ENCODE peak calls at places on chromosomes 1 and 21, in seven cellular contexts. P is spleen, H is body of pancreas, J is cardiac fibroblast, O is A549, Y is breast epithelium, W is lower leg skin. X is an unnamed sample.

GRCh38 chr1:218366322-218367052 is 21.4 kb downstream of the TGFB2 start:
- DNase-seq in H (no peak), W (no peak), P (no peak), Y (no peak), O (peak), J (no peak), X (no peak)

GRCh38 chr1:178541829-178542553 is 29.1 kb downstream of the TEX35 start:
- DNase-seq in P (peak), H (peak), O (peak), W (no peak), J (peak), Y (no peak), X (no peak)

GRCh38 chr1:28172690-28173150 is 3.8 kb downstream of the PTAFR start:
- DNase-seq in O (no peak), P (peak), J (peak), W (no peak), Y (no peak), H (peak), X (peak)

GRCh38 chr1:179545316-179545715 is 30.4 kb downstream of the NPHS2 start:
- DNase-seq in H (peak), P (no peak), J (peak), O (no peak), Y (no peak), W (no peak), X (no peak)

GRCh38 chr1:119790481-119791198 is 20.6 kb downstream of the REG4 start:
- DNase-seq in P (no peak), Y (no peak), J (no peak), W (no peak), H (no peak), O (no peak), X (no peak)

GRCh38 chr1:25030674-25031589 is 100.9 kb upstream of the RUNX3 start:
- DNase-seq in O (no peak), H (no peak), P (no peak), Y (no peak), W (no peak), J (no peak), X (peak)

GRCh38 chr1:203369666-203370065 is 18.7 kb upstream of the FMOD start:
- DNase-seq in W (no peak), P (no peak), J (no peak), Y (no peak), O (no peak), H (no peak), X (no peak)

GRCh38 chr1:247961796-247962195 is 3.2 kb upstream of the OR2AK2 start:
- DNase-seq in O (no peak), P (no peak), Y (no peak), J (no peak), H (no peak), W (no peak), X (no peak)

GRCh38 chr1:50427818-50428779 is 4.9 kb upstream of the DMRTA2 start:
- DNase-seq in O (no peak), J (no peak), H (no peak), Y (no peak), P (no peak), W (no peak), X (no peak)

GRCh38 chr1:234638832-234639799 is 29.1 kb upstream of the IRF2BP2 start:
- DNase-seq in J (no peak), O (peak), W (no peak), Y (no peak), P (no peak), H (peak), X (no peak)

GRCh38 chr1:56577859-56578663 is 1.3 kb downstream of the PLPP3 start:
- DNase-seq in P (peak), J (peak), H (peak), Y (peak), W (no peak), O (peak), X (no peak)

GRCh38 chr1:24901791-24902470 is 28.1 kb downstream of the RUNX3 start:
- DNase-seq in Y (peak), J (no peak), P (no peak), H (no peak), W (no peak), O (no peak), X (no peak)

GRCh38 chr1:213683529-213683928 is 304.2 kb upstream of the PROX1 start:
- DNase-seq in H (no peak), J (no peak), O (no peak), P (no peak), Y (no peak), W (no peak), X (no peak)

GRCh38 chr1:233432916-233433315 is 105.4 kb downstream of the MAP3K21 start:
- DNase-seq in W (no peak), H (no peak), P (no peak), J (no peak), Y (no peak), O (no peak), X (no peak)

GRCh38 chr1:209266590-209267172 is 316.8 kb upstream of the CAMK1G start:
- DNase-seq in Y (no peak), H (no peak), P (no peak), J (no peak), O (peak), W (no peak), X (no peak)

GRCh38 chr1:176501596-176501995 is 38.6 kb downstream of the PAPPA2 start:
- DNase-seq in P (no peak), W (no peak), Y (no peak), J (no peak), H (no peak), O (no peak), X (no peak)

GRCh38 chr1:85569122-85569521 is 11.4 kb upstream of the CCN1 start:
- DNase-seq in J (peak), O (no peak), Y (no peak), H (no peak), W (no peak), P (no peak), X (no peak)

GRCh38 chr1:111604931-111605330 is 14.7 kb upstream of the RAP1A start:
- DNase-seq in P (no peak), J (peak), O (no peak), Y (no peak), W (no peak), H (no peak), X (no peak)

GRCh38 chr1:34710811-34711210 is 44.0 kb upstream of the GJB5 start:
- DNase-seq in H (no peak), O (no peak), P (no peak), J (no peak), Y (no peak), W (no peak), X (no peak)

GRCh38 chr21:41847066-41847804 is 31.9 kb downstream of the PRDM15 start:
- DNase-seq in P (peak), O (no peak), J (peak), W (no peak), Y (no peak), H (no peak), X (no peak)

GRCh38 chr1:151828931-151829330 is 2.7 kb downstream of the RORC start:
- DNase-seq in O (no peak), Y (peak), W (no peak), H (peak), P (no peak), J (peak), X (no peak)

GRCh38 chr1:209517651-209518050 is 65.9 kb upstream of the CAMK1G start:
- DNase-seq in Y (no peak), W (no peak), H (no peak), O (no peak), J (no peak), P (no peak), X (no peak)

GRCh38 chr1:206540044-206540758 is 32.9 kb downstream of the RASSF5 start:
- DNase-seq in H (peak), O (no peak), Y (peak), P (peak), W (no peak), J (peak), X (no peak)

GRCh38 chr21:29130234-29130993 is at the start of gene MAP3K7CL:
- DNase-seq in P (no peak), Y (no peak), H (peak), W (peak), O (no peak), J (peak), X (no peak)

GRCh38 chr1:111542187-111542586 is 38.8 kb upstream of the ADORA3 start:
- DNase-seq in P (no peak), W (no peak), O (no peak), Y (no peak), J (no peak), H (no peak), X (no peak)

GRCh38 chr1:198932351-198932991 is 293.6 kb downstream of the PTPRC start:
- DNase-seq in P (no peak), J (no peak), O (no peak), Y (no peak), H (no peak), W (no peak), X (no peak)

GRCh38 chr1:164337885-164338284 is 221.1 kb upstream of the PBX1 start:
- DNase-seq in P (no peak), O (peak), Y (no peak), H (no peak), W (no peak), J (no peak), X (no peak)

GRCh38 chr1:62321438-62321837 is 2.2 kb upstream of the KANK4 start:
- DNase-seq in W (no peak), O (peak), P (no peak), Y (no peak), J (peak), H (no peak), X (no peak)

GRCh38 chr21:33063907-33064622 is 5.9 kb upstream of the OLIG1 start:
- DNase-seq in J (no peak), O (no peak), H (no peak), P (no peak), Y (no peak), W (no peak), X (no peak)
- H3K4me3 ChIP-seq in J (no peak), O (no peak), H (no peak), P (no peak), Y (no peak), W (no peak), X (no peak)

DNA sequence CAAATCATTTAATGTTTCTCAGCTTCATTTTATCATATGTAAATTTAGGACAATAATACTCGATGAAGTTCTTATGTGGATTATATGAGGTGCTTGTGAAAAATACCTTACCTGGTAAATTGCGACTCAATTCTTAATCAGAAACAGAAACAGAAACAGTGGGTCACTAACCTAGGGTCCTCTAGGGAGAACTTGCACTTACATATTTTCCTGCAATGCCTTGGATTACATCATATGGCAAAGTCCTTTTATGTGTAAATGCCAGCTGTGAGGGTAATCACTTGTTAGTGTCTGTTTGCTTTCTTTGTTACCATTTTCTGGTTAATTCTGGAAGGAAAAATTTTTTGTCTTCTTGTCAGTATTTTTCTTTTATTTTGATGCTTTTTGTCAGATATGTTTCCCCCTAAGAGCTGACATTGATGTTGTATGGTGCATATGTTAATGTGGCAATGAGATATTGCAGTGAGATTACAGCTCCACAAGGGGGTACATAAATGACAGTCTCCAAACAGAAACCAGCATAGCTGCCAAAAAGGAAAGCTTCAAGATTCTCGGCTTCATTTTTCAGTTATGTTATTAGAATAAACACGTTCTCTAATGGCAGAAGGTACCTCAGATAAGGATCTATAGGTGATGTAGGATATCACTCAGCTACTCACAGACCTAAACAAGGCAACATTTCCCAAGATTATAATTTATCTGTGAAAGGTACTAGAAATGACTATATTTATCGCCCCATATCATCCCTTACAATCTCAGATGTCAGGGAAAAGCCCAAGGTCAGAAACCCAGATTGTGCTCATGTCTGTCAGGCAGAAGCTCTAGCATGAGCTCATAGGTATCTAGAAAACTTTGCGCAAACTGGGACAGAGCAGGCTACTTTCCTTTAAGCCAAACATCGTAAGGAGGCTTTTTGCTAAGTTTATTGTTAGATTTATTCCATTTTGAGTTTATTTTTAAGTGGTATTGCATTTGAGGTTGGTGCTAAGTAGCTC is 119.9 kb downstream of the FASLG start:
- DNase-seq in H (no peak), Y (no peak), W (no peak), P (no peak), O (no peak), J (no peak), X (peak)
- TF ChIP-seq CTCF in H (no peak), Y (no peak), W (no peak), P (peak), O (no peak), J (peak), X (peak)

GRCh38 chr1:45793942-45794604 is 9.3 kb upstream of the MAST2 start:
- DNase-seq in Y (no peak), J (no peak), H (no peak), O (no peak), W (no peak), P (no peak), X (no peak)
- H3K4me3 ChIP-seq in Y (no peak), J (no peak), H (no peak), O (no peak), W (no peak), P (no peak), X (peak)

GRCh38 chr1:106755682-106756406 is 300.6 kb upstream of the PRMT6 start:
- DNase-seq in J (peak), H (no peak), O (no peak), Y (no peak), W (no peak), P (no peak), X (no peak)
- TF ChIP-seq CTCF in J (no peak), H (no peak), O (no peak), Y (no peak), W (no peak), P (no peak), X (no peak)

DNA sequence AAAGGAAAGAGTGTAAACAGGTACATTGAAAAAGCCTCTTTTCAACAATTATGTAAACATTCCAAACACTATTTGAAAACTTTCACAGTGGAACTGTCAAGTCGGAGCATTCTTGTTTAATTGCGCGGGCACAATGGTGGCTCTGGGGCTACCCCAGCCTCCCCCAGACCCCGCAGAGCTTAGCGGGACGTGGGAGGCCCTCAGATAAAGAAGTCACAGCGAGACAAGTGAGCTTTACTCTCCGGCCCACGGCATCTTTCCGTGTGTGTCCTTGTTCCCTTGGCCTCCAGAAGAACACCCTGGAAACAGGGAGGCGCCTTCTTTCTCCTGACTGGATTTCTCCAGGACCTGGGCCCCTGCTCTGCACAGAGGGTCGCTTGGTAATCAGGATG is 382.8 kb downstream of the RRAGC start:
- DNase-seq in H (no peak), W (no peak), Y (no peak), O (no peak), P (no peak), J (no peak), X (no peak)
- H3K4me3 ChIP-seq in H (no peak), W (no peak), Y (peak), O (no peak), P (peak), J (no peak), X (peak)

GRCh38 chr1:154276797-154277196 is 4.4 kb downstream of the HAX1 start:
- DNase-seq in J (no peak), P (no peak), Y (no peak), O (no peak), H (no peak), W (no peak), X (no peak)
- TF ChIP-seq CTCF in J (peak), P (no peak), Y (no peak), O (peak), H (no peak), W (no peak), X (peak)

DNA sequence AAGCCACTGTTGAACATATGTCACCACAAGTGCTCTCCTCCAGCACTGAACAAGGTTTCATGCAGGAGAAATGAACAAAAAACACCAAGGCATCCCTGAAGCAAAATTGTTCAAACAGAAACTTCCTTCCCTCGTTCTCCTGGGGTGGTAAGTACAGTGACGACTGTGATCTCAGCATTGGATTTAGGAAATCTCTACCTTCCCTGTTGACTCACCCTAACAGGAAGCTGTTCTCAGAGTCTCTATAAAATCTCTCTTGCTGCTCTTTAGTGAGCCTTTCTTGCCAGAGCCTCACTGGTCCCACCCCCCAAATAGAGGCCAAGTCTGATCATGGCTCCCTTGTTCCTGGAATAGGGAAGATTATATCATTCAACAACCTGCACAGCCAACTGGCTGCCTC is 12.5 kb downstream of the VSIG8 start:
- DNase-seq in J (peak), H (no peak), W (no peak), O (no peak), Y (no peak), P (no peak), X (no peak)
- H3K4me3 ChIP-seq in J (no peak), H (no peak), W (no peak), O (no peak), Y (no peak), P (no peak), X (no peak)

GRCh38 chr1:66747500-66747899 is 4.8 kb upstream of the DYNLT5 start:
- DNase-seq in P (no peak), O (no peak), W (no peak), Y (no peak), J (no peak), H (no peak), X (no peak)

GRCh38 chr1:66751160-66751559 is 1.1 kb upstream of the DYNLT5 start:
- DNase-seq in J (no peak), O (no peak), P (no peak), Y (no peak), W (no peak), H (no peak), X (no peak)

GRCh38 chr1:66752671-66753371 is 562 bp downstream of the DYNLT5 start:
- DNase-seq in H (no peak), O (no peak), Y (no peak), W (no peak), J (no peak), P (peak), X (no peak)

GRCh38 chr1:66750578-66750977 is 1.7 kb upstream of the DYNLT5 start:
- DNase-seq in H (no peak), P (no peak), J (no peak), W (no peak), O (no peak), Y (no peak), X (no peak)

DNA sequence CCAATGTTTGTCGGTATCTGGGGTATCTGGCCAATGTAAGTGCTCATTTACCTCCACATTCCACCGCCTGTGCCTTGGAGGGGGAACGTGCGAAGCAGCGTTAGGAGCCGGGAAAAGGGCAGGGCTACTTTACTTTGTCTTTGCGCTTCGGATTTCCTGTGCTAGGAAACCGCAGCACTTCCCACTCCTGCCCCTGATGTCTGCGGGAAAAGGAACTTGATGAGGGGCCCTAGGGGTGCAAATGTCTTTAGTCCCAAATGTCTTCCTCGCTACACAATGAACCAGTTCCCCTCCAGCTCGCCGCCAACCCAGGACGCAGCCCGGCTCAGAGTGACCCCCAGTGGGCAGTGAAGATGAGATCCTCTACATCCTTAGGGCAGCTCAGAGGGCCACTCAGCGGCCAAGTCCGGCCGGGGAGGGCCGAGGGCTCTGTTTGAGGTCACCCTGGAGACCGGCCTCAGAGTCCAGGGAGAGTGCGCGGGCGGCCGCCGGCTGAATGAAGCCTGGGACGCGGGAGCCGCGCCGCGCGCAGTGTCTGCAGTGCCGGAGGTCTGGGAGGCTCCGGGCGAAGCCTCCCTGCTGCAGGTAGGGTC is at the start of gene DYNLT5:
- DNase-seq in O (no peak), Y (no peak), P (peak), W (no peak), H (peak), J (peak), X (no peak)
- TF ChIP-seq CTCF in O (no peak), Y (no peak), P (no peak), W (no peak), H (no peak), J (no peak), X (no peak)

DNA sequence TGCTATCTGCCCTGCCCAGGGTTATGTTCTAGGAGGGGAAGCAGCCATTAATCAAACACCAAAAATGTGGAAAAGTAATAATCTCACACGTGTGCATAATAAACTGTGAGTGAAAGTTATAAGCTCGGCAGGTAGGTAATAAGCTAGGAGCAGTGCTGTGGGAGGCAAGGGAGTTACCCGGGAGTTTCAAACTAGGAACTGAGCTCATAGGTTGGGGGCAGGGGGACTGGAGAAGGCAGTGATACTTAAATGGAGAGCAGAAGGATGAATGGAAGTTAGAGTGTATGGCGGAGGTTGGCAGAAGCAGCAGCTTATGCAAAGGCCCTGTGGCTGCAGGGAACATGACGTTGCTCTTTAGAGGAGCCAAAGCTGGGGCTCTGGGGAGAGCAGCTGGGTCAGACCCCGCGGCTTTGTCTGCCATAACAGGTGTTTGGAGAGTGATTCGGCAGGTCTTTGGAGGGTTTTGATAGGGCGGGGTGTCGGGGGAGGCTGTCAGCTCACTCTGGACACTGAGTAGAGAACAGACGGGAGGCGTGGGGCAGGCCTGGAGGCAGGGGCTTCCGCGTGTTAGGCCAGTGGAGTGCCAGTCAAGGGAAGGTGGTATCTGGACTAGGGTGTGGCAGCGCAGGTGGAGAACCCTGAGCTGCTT is 20.0 kb downstream of the PTPRF start:
- DNase-seq in Y (no peak), W (no peak), O (no peak), H (peak), P (no peak), J (no peak), X (no peak)
- H3K4me3 ChIP-seq in Y (peak), W (no peak), O (no peak), H (no peak), P (peak), J (no peak), X (no peak)

GRCh38 chr1:153150846-153151245 is at the start of gene SPRR2G:
- DNase-seq in H (no peak), O (no peak), J (no peak), Y (no peak), W (no peak), P (no peak), X (no peak)
- TF ChIP-seq CTCF in H (no peak), O (no peak), J (no peak), Y (no peak), W (no peak), P (no peak), X (no peak)

X was measured in GM12864.